ENCODE peak calls at places on chromosome 21, in five cellular contexts. J is HTR-8/SVneo, M is lower lobe of right lung, P is germinal center, A is heart left ventricle. L is an unnamed sample.

GRCh38 chr21:44423312-44423821 is 31.9 kb upstream of the LRRC3 start:
- DNase-seq in J (no peak), M (no peak), P (no peak), A (no peak), L (peak)

GRCh38 chr21:26148071-26148470 is 22.5 kb downstream of the APP start:
- DNase-seq in J (peak), M (no peak), P (no peak), A (no peak), L (no peak)

GRCh38 chr21:41195311-41195710 is 27.4 kb downstream of the BACE2 start:
- DNase-seq in J (no peak), M (no peak), P (no peak), A (no peak), L (no peak)

GRCh38 chr21:43209575-43210453 is 41.0 kb downstream of the CRYAA start:
- DNase-seq in J (peak), M (no peak), P (no peak), A (peak), L (peak)

GRCh38 chr21:41578708-41579107 is 70.8 kb upstream of the TMPRSS2 start:
- DNase-seq in J (no peak), M (no peak), P (no peak), A (no peak), L (no peak)

GRCh38 chr21:21897275-21897883 is 899.2 kb downstream of the NCAM2 start:
- DNase-seq in J (no peak), M (no peak), P (no peak), A (no peak), L (no peak)

GRCh38 chr21:45767071-45768006 is 123.8 kb downstream of the PCBP3 start:
- DNase-seq in J (no peak), M (no peak), P (no peak), A (no peak), L (no peak)

GRCh38 chr21:44503901-44504399 is 36.0 kb downstream of the KRTAP10-1 start:
- DNase-seq in J (no peak), M (peak), P (no peak), A (peak), L (no peak)

GRCh38 chr21:28072601-28073000 is 920.1 kb downstream of the LTN1 start:
- DNase-seq in J (no peak), M (no peak), P (no peak), A (no peak), L (no peak)

GRCh38 chr21:34195365-34195764 is 122.0 kb downstream of the MRPS6 start:
- DNase-seq in J (no peak), M (no peak), P (no peak), A (no peak), L (no peak)

GRCh38 chr21:35819134-35819533 is 241.2 kb downstream of the SETD4 start:
- DNase-seq in J (no peak), M (no peak), P (no peak), A (no peak), L (no peak)

GRCh38 chr21:44085491-44086321 is 21.5 kb upstream of the PWP2 start:
- DNase-seq in J (no peak), M (no peak), P (no peak), A (no peak), L (peak)

GRCh38 chr21:19810779-19811178 is 1187.4 kb upstream of the NCAM2 start:
- DNase-seq in J (no peak), M (no peak), P (no peak), A (no peak), L (no peak)

GRCh38 chr21:39375446-39375845 is 26.6 kb upstream of the HMGN1 start:
- DNase-seq in J (no peak), M (no peak), P (no peak), A (no peak), L (no peak)

GRCh38 chr21:40947713-40948112 is 100.8 kb upstream of the DSCAM start:
- DNase-seq in J (no peak), M (no peak), P (no peak), A (no peak), L (no peak)

GRCh38 chr21:15062566-15062965 is 2.2 kb downstream of the NRIP1 start:
- DNase-seq in J (no peak), M (no peak), P (no peak), A (no peak), L (no peak)

GRCh38 chr21:16116798-16117197 is 387.0 kb downstream of the USP25 start:
- DNase-seq in J (no peak), M (no peak), P (no peak), A (no peak), L (no peak)

GRCh38 chr21:36551731-36552457 is 72.0 kb upstream of the CLDN14 start:
- DNase-seq in J (no peak), M (no peak), P (no peak), A (no peak), L (no peak)

GRCh38 chr21:42403611-42404231 is at the start of gene UBASH3A:
- DNase-seq in J (no peak), M (no peak), P (no peak), A (no peak), L (no peak)

GRCh38 chr21:35408401-35408800 is 359.3 kb upstream of the RUNX1 start:
- DNase-seq in J (no peak), M (no peak), P (no peak), A (no peak), L (no peak)

GRCh38 chr21:22352088-22352487 is 1353.9 kb downstream of the NCAM2 start:
- DNase-seq in J (no peak), M (no peak), P (no peak), A (no peak), L (no peak)

L was measured in posterior vena cava.